ENCODE peak calls at places on chromosomes 5 and 9, in seven cellular contexts. I, B, G, S, L, X and F are unnamed samples.

GRCh38 chr5:102835715-102836114 is 80.6 kb downstream of the PAM start:
- DNase-seq in I (no peak), B (no peak), G (no peak), S (no peak), L (no peak), X (no peak), F (no peak)

GRCh38 chr5:140345919-140346347 is 470 bp downstream of the HBEGF start:
- DNase-seq in I (peak), B (peak), G (peak), S (peak), L (no peak), X (no peak), F (peak)

GRCh38 chr5:125526940-125527339 is 780.5 kb upstream of the ZNF608 start:
- DNase-seq in I (peak), B (no peak), G (no peak), S (no peak), L (no peak), X (no peak), F (no peak)

GRCh38 chr5:66144799-66145390 is 795 bp downstream of the SREK1 start:
- DNase-seq in I (no peak), B (no peak), G (peak), S (no peak), L (no peak), X (peak), F (no peak)

GRCh38 chr9:36063804-36064447 is 27.2 kb downstream of the RECK start:
- DNase-seq in I (no peak), B (no peak), G (no peak), S (no peak), L (no peak), X (no peak), F (no peak)

GRCh38 chr9:83649515-83649914 is 26.6 kb downstream of the IDNK start:
- DNase-seq in I (no peak), B (no peak), G (no peak), S (no peak), L (no peak), X (no peak), F (no peak)

GRCh38 chr5:129135633-129136032 is 41.1 kb downstream of the ISOC1 start:
- DNase-seq in I (no peak), B (peak), G (no peak), S (no peak), L (no peak), X (no peak), F (no peak)

GRCh38 chr9:100700689-100701318 is 122.9 kb downstream of the CAVIN4 start:
- DNase-seq in I (no peak), B (peak), G (no peak), S (no peak), L (no peak), X (no peak), F (no peak)

GRCh38 chr5:172598251-172599203 is 42.5 kb upstream of the NEURL1B start:
- DNase-seq in I (no peak), B (no peak), G (no peak), S (no peak), L (no peak), X (no peak), F (no peak)

GRCh38 chr5:56286015-56286992 is 53.2 kb upstream of the ANKRD55 start:
- DNase-seq in I (no peak), B (no peak), G (no peak), S (no peak), L (no peak), X (no peak), F (no peak)

GRCh38 chr5:102295534-102296228 is 403 bp downstream of the SLCO4C1 start:
- DNase-seq in I (no peak), B (no peak), G (no peak), S (no peak), L (no peak), X (no peak), F (no peak)

GRCh38 chr9:116501871-116502270 is 185.2 kb upstream of the TRIM32 start:
- DNase-seq in I (no peak), B (peak), G (no peak), S (no peak), L (no peak), X (no peak), F (no peak)

GRCh38 chr9:136572596-136573313 is 26.9 kb upstream of the NOTCH1 start:
- DNase-seq in I (no peak), B (no peak), G (no peak), S (no peak), L (no peak), X (no peak), F (no peak)

GRCh38 chr9:87337335-87338074 is 160.2 kb upstream of the DAPK1 start:
- DNase-seq in I (no peak), B (peak), G (no peak), S (no peak), L (no peak), X (no peak), F (no peak)

GRCh38 chr9:93955356-93956182 is 414 bp upstream of the BARX1 start:
- DNase-seq in I (no peak), B (peak), G (no peak), S (no peak), L (no peak), X (no peak), F (no peak)

GRCh38 chr5:60522299-60522915 is 177.6 kb downstream of the DEPDC1B start:
- DNase-seq in I (no peak), B (no peak), G (no peak), S (no peak), L (no peak), X (no peak), F (no peak)

GRCh38 chr5:135553688-135554462 is 18.1 kb upstream of the NEUROG1 start:
- DNase-seq in I (no peak), B (peak), G (no peak), S (peak), L (no peak), X (no peak), F (no peak)

GRCh38 chr5:110625376-110625999 is 101.0 kb downstream of the TMEM232 start:
- DNase-seq in I (no peak), B (peak), G (no peak), S (no peak), L (no peak), X (no peak), F (no peak)

GRCh38 chr9:93808115-93809029 is 146.8 kb downstream of the BARX1 start:
- DNase-seq in I (no peak), B (no peak), G (peak), S (no peak), L (no peak), X (peak), F (peak)

GRCh38 chr9:81683214-81683613 is 6.1 kb downstream of the TLE1 start:
- DNase-seq in I (no peak), B (no peak), G (no peak), S (no peak), L (no peak), X (no peak), F (no peak)

GRCh38 chr5:15821506-15821905 is 321.5 kb downstream of the FBXL7 start:
- DNase-seq in I (no peak), B (no peak), G (no peak), S (no peak), L (no peak), X (no peak), F (no peak)

GRCh38 chr5:10599828-10600227 is 36.0 kb downstream of the ANKRD33B start:
- DNase-seq in I (no peak), B (no peak), G (no peak), S (no peak), L (no peak), X (no peak), F (no peak)

GRCh38 chr5:31530541-31531265 is 1.2 kb downstream of the DROSHA start:
- DNase-seq in I (no peak), B (no peak), G (no peak), S (no peak), L (no peak), X (no peak), F (no peak)

GRCh38 chr9:36991516-36992134 is 42.4 kb downstream of the PAX5 start:
- DNase-seq in I (no peak), B (peak), G (no peak), S (peak), L (no peak), X (no peak), F (no peak)

GRCh38 chr5:11377896-11378295 is 526.4 kb downstream of the CTNND2 start:
- DNase-seq in I (no peak), B (no peak), G (no peak), S (no peak), L (no peak), X (no peak), F (no peak)

GRCh38 chr9:110008663-110009062 is 199.3 kb downstream of the C9orf152 start:
- DNase-seq in I (no peak), B (no peak), G (no peak), S (no peak), L (no peak), X (no peak), F (no peak)

GRCh38 chr5:169384661-169385060 is 83.7 kb upstream of the SLIT3 start:
- DNase-seq in I (no peak), B (no peak), G (no peak), S (no peak), L (no peak), X (no peak), F (no peak)

GRCh38 chr5:16557477-16557876 is 59.3 kb downstream of the RETREG1 start:
- DNase-seq in I (no peak), B (no peak), G (no peak), S (no peak), L (no peak), X (no peak), F (no peak)

GRCh38 chr5:114447084-114447773 is 85.4 kb downstream of the KCNN2 start:
- DNase-seq in I (no peak), B (peak), G (no peak), S (no peak), L (no peak), X (no peak), F (no peak)
- TF ChIP-seq CTCF in I (no peak), B (no peak), G (no peak), S (no peak), L (no peak), X (no peak), F (no peak)

DNA sequence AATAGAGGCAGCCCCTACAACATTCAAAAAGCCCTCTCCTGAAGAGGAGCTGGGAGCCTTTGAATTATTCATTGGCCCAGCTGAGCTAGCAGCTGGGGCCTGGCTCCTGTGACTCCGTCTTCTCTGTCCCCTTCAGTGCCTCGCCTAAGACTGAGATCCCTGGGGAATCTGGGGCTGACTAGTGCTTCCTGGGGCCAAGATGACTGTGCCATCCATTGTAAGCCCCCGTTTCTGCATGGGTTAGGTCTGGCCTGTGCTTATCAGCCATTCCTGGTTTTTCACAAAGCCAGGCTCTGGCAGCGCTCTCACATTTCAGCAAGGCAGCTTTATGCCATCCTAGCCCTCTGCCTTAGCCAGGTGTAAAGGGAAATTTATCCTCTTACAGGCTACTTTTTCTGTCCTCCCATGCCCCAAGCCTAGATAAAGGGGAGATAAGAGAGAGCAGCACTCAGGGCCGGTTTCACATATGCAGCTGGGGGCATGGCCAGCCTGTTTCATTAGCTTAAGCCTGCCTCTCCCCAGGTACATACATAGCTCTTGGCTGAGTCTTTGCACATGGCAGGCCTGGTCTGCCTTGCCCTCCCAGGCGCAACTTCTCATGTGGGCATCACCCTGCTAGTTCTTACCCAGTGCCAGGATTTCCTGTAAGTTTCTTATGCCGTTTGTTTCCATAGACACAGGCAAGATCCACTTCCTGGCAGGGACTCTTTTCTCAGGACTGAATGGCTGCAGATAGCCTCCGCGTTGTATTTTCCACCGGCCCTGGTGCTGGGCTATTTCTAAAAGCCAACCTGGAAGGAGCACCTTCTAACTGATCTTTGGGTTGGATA is 15.8 kb downstream of the PTPA start:
- DNase-seq in I (no peak), B (no peak), G (no peak), S (no peak), L (no peak), X (no peak), F (no peak)
- H3K4me3 ChIP-seq in I (no peak), B (no peak), G (no peak), S (no peak), L (no peak), X (no peak), F (no peak)

DNA sequence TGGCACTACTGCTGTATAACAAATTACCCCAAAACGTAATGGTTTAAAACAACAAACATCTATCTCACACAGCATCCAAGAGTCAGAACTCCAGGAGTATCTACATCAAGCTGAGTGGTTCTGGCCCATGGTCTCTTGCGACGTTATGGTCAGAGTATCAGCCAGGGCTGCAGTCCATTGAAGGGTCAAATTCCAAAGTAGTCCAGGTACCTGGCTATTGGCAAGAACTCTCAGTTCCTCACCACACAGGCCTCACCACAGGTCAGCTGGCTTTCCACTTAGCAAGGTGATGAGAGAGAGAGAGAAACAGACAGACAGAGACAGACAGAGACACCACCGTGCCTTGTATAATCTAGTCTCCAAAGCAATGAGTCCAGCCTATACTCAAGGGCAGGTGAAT is 22.6 kb downstream of the EPB41L4A start:
- DNase-seq in I (no peak), B (no peak), G (no peak), S (no peak), L (no peak), X (no peak), F (no peak)
- TF ChIP-seq POLR2A in I (no peak), B (no peak), G (no peak), S (no peak), L (no peak), X (no peak), F (no peak)

GRCh38 chr5:176519810-176520720 is 17.1 kb downstream of the RNF44 start:
- DNase-seq in I (no peak), B (no peak), G (no peak), S (no peak), L (no peak), X (no peak), F (no peak)
- TF ChIP-seq CTCF in I (no peak), B (no peak), G (no peak), S (no peak), L (no peak), X (no peak), F (no peak)